ENCODE peak calls at places on chromosomes 11 and 22, in eight cellular contexts. One of them, this sample, is unnamed.

GRCh38 chr11:125956371-125956770 is 10.5 kb downstream of the VSIG10L2 start:
- DNase-seq in GM03348: no peak
- DNase-seq in CD4-positive, CD25-positive, alpha-beta regulatory T cell: no peak
- DNase-seq in OCI-LY7: no peak
- DNase-seq in kidney tubule cell: no peak
- DNase-seq in lung: no peak
- DNase-seq in brain microvascular endothelial cell: no peak
- DNase-seq in stimulated activated CD8-positive, alpha-beta memory T cell treated with anti-CD3 and anti-CD28 coated beads, Interleukin-7, amount 100 ng/mL, for 1 hour: no peak
- DNase-seq in this sample: no peak

GRCh38 chr11:28836285-28837081 is 728.3 kb downstream of the METTL15 start:
- DNase-seq in GM03348: peak
- DNase-seq in CD4-positive, CD25-positive, alpha-beta regulatory T cell: no peak
- DNase-seq in OCI-LY7: no peak
- DNase-seq in kidney tubule cell: peak
- DNase-seq in lung: no peak
- DNase-seq in brain microvascular endothelial cell: peak
- DNase-seq in stimulated activated CD8-positive, alpha-beta memory T cell treated with anti-CD3 and anti-CD28 coated beads, Interleukin-7, amount 100 ng/mL, for 1 hour: no peak
- DNase-seq in this sample: peak

GRCh38 chr22:25161017-25161915 is 38.4 kb upstream of the CRYBB3 start:
- DNase-seq in GM03348: no peak
- DNase-seq in CD4-positive, CD25-positive, alpha-beta regulatory T cell: no peak
- DNase-seq in OCI-LY7: no peak
- DNase-seq in kidney tubule cell: no peak
- DNase-seq in lung: no peak
- DNase-seq in brain microvascular endothelial cell: no peak
- DNase-seq in stimulated activated CD8-positive, alpha-beta memory T cell treated with anti-CD3 and anti-CD28 coated beads, Interleukin-7, amount 100 ng/mL, for 1 hour: no peak
- DNase-seq in this sample: no peak

GRCh38 chr22:31926969-31927368 is 17.4 kb upstream of the YWHAH start:
- DNase-seq in GM03348: no peak
- DNase-seq in CD4-positive, CD25-positive, alpha-beta regulatory T cell: no peak
- DNase-seq in OCI-LY7: no peak
- DNase-seq in kidney tubule cell: no peak
- DNase-seq in lung: no peak
- DNase-seq in brain microvascular endothelial cell: no peak
- DNase-seq in stimulated activated CD8-positive, alpha-beta memory T cell treated with anti-CD3 and anti-CD28 coated beads, Interleukin-7, amount 100 ng/mL, for 1 hour: no peak
- DNase-seq in this sample: peak

GRCh38 chr22:21447694-21448402 is 19.3 kb upstream of the TMEM191C start:
- DNase-seq in GM03348: no peak
- DNase-seq in CD4-positive, CD25-positive, alpha-beta regulatory T cell: no peak
- DNase-seq in OCI-LY7: no peak
- DNase-seq in kidney tubule cell: no peak
- DNase-seq in lung: no peak
- DNase-seq in brain microvascular endothelial cell: no peak
- DNase-seq in stimulated activated CD8-positive, alpha-beta memory T cell treated with anti-CD3 and anti-CD28 coated beads, Interleukin-7, amount 100 ng/mL, for 1 hour: no peak
- DNase-seq in this sample: no peak

GRCh38 chr22:41444360-41445170 is 2.0 kb downstream of the TOB2 start:
- DNase-seq in GM03348: peak
- DNase-seq in CD4-positive, CD25-positive, alpha-beta regulatory T cell: peak
- DNase-seq in OCI-LY7: peak
- DNase-seq in kidney tubule cell: peak
- DNase-seq in lung: peak
- DNase-seq in brain microvascular endothelial cell: peak
- DNase-seq in stimulated activated CD8-positive, alpha-beta memory T cell treated with anti-CD3 and anti-CD28 coated beads, Interleukin-7, amount 100 ng/mL, for 1 hour: peak
- DNase-seq in this sample: peak

GRCh38 chr22:49751968-49752597 is 75.6 kb downstream of the BRD1 start:
- DNase-seq in GM03348: peak
- DNase-seq in CD4-positive, CD25-positive, alpha-beta regulatory T cell: no peak
- DNase-seq in OCI-LY7: no peak
- DNase-seq in kidney tubule cell: no peak
- DNase-seq in lung: no peak
- DNase-seq in brain microvascular endothelial cell: no peak
- DNase-seq in stimulated activated CD8-positive, alpha-beta memory T cell treated with anti-CD3 and anti-CD28 coated beads, Interleukin-7, amount 100 ng/mL, for 1 hour: no peak
- DNase-seq in this sample: no peak

GRCh38 chr11:74085542-74085892 is 76.6 kb upstream of the UCP3 start:
- DNase-seq in GM03348: no peak
- DNase-seq in CD4-positive, CD25-positive, alpha-beta regulatory T cell: no peak
- DNase-seq in OCI-LY7: no peak
- DNase-seq in kidney tubule cell: peak
- DNase-seq in lung: no peak
- DNase-seq in brain microvascular endothelial cell: no peak
- DNase-seq in stimulated activated CD8-positive, alpha-beta memory T cell treated with anti-CD3 and anti-CD28 coated beads, Interleukin-7, amount 100 ng/mL, for 1 hour: no peak
- DNase-seq in this sample: no peak

GRCh38 chr22:33076368-33076767 is 18.2 kb upstream of the SYN3 start:
- DNase-seq in GM03348: no peak
- DNase-seq in CD4-positive, CD25-positive, alpha-beta regulatory T cell: no peak
- DNase-seq in OCI-LY7: no peak
- DNase-seq in kidney tubule cell: no peak
- DNase-seq in lung: no peak
- DNase-seq in brain microvascular endothelial cell: no peak
- DNase-seq in stimulated activated CD8-positive, alpha-beta memory T cell treated with anti-CD3 and anti-CD28 coated beads, Interleukin-7, amount 100 ng/mL, for 1 hour: no peak
- DNase-seq in this sample: no peak

GRCh38 chr11:1656061-1656441 is 26.5 kb downstream of the KRTAP5-5 start:
- DNase-seq in GM03348: no peak
- DNase-seq in CD4-positive, CD25-positive, alpha-beta regulatory T cell: no peak
- DNase-seq in OCI-LY7: no peak
- DNase-seq in kidney tubule cell: no peak
- DNase-seq in lung: no peak
- DNase-seq in brain microvascular endothelial cell: no peak
- DNase-seq in stimulated activated CD8-positive, alpha-beta memory T cell treated with anti-CD3 and anti-CD28 coated beads, Interleukin-7, amount 100 ng/mL, for 1 hour: no peak
- DNase-seq in this sample: no peak

GRCh38 chr11:75858613-75859012 is 43.6 kb downstream of the UVRAG start:
- DNase-seq in GM03348: peak
- DNase-seq in CD4-positive, CD25-positive, alpha-beta regulatory T cell: no peak
- DNase-seq in OCI-LY7: no peak
- DNase-seq in kidney tubule cell: no peak
- DNase-seq in lung: peak
- DNase-seq in brain microvascular endothelial cell: peak
- DNase-seq in stimulated activated CD8-positive, alpha-beta memory T cell treated with anti-CD3 and anti-CD28 coated beads, Interleukin-7, amount 100 ng/mL, for 1 hour: no peak
- DNase-seq in this sample: peak

GRCh38 chr11:66529655-66530054 is 16.2 kb downstream of the ZDHHC24 start:
- DNase-seq in GM03348: no peak
- DNase-seq in CD4-positive, CD25-positive, alpha-beta regulatory T cell: no peak
- DNase-seq in OCI-LY7: no peak
- DNase-seq in kidney tubule cell: no peak
- DNase-seq in lung: no peak
- DNase-seq in brain microvascular endothelial cell: no peak
- DNase-seq in stimulated activated CD8-positive, alpha-beta memory T cell treated with anti-CD3 and anti-CD28 coated beads, Interleukin-7, amount 100 ng/mL, for 1 hour: no peak
- DNase-seq in this sample: no peak

GRCh38 chr22:28909375-28909774 is 26.0 kb downstream of the ZNRF3 start:
- DNase-seq in GM03348: no peak
- DNase-seq in CD4-positive, CD25-positive, alpha-beta regulatory T cell: no peak
- DNase-seq in OCI-LY7: no peak
- DNase-seq in kidney tubule cell: no peak
- DNase-seq in lung: no peak
- DNase-seq in brain microvascular endothelial cell: peak
- DNase-seq in stimulated activated CD8-positive, alpha-beta memory T cell treated with anti-CD3 and anti-CD28 coated beads, Interleukin-7, amount 100 ng/mL, for 1 hour: no peak
- DNase-seq in this sample: no peak

GRCh38 chr11:58829736-58830135 is 14.8 kb downstream of the GLYATL2 start:
- DNase-seq in GM03348: peak
- DNase-seq in CD4-positive, CD25-positive, alpha-beta regulatory T cell: no peak
- DNase-seq in OCI-LY7: no peak
- DNase-seq in kidney tubule cell: peak
- DNase-seq in lung: no peak
- DNase-seq in brain microvascular endothelial cell: peak
- DNase-seq in stimulated activated CD8-positive, alpha-beta memory T cell treated with anti-CD3 and anti-CD28 coated beads, Interleukin-7, amount 100 ng/mL, for 1 hour: no peak
- DNase-seq in this sample: peak

This sample was measured in AG08396.